ENCODE peak calls at places on chromosomes 16 and 17, in four cellular contexts. P is T-helper 1 cell; D is HuH-7.5; U is CD8-positive, alpha-beta memory T cell. V is an unnamed sample.

GRCh38 chr17:51948128-51948527 is 210.4 kb downstream of the CA10 start:
- DNase-seq in P (no peak), U (no peak), D (no peak), V (no peak)

GRCh38 chr17:15264542-15264941 is 584 bp downstream of the PMP22 start:
- DNase-seq in P (no peak), U (no peak), D (no peak), V (no peak)

GRCh38 chr16:30728904-30729672 is 19.1 kb upstream of the PHKG2 start:
- DNase-seq in P (no peak), D (no peak), U (no peak), V (no peak)

GRCh38 chr17:56899403-56899802 is 14.4 kb downstream of the TRIM25 start:
- DNase-seq in P (no peak), D (no peak), U (no peak), V (no peak)

GRCh38 chr17:65062168-65062915 is 5.8 kb upstream of the GNA13 start:
- DNase-seq in U (no peak), D (no peak), P (no peak), V (no peak)

GRCh38 chr16:87625241-87625797 is 23.0 kb downstream of the JPH3 start:
- DNase-seq in U (no peak), P (no peak), D (no peak), V (no peak)

GRCh38 chr17:27038676-27039075 is 255.2 kb upstream of the WSB1 start:
- DNase-seq in P (no peak), D (no peak), U (no peak), V (no peak)

GRCh38 chr17:43114101-43114691 is 11.0 kb downstream of the BRCA1 start:
- DNase-seq in D (no peak), P (no peak), U (no peak), V (no peak)

GRCh38 chr16:64864232-64864803 is 257.5 kb downstream of the CDH11 start:
- DNase-seq in D (no peak), P (no peak), U (no peak), V (no peak)

GRCh38 chr17:75288784-75289121 is 480 bp downstream of the SLC25A19 start:
- DNase-seq in D (peak), P (no peak), U (no peak), V (peak)

GRCh38 chr16:67804853-67805542 is 1.4 kb downstream of the RANBP10 start:
- DNase-seq in P (no peak), U (no peak), D (no peak), V (no peak)

GRCh38 chr16:68179855-68180254 is 56.1 kb downstream of the ESRP2 start:
- DNase-seq in P (no peak), U (no peak), D (no peak), V (no peak)

GRCh38 chr17:62703269-62703775 is 75.9 kb downstream of the MRC2 start:
- DNase-seq in D (no peak), U (no peak), P (no peak), V (no peak)

GRCh38 chr16:87496101-87496801 is 3.4 kb upstream of the ZCCHC14 start:
- DNase-seq in P (no peak), D (no peak), U (peak), V (peak)

GRCh38 chr17:72590882-72591499 is 470.2 kb downstream of the SOX9 start:
- DNase-seq in D (no peak), P (no peak), U (no peak), V (no peak)

GRCh38 chr17:74952431-74953128 is 16.9 kb downstream of the OTOP3 start:
- DNase-seq in P (no peak), U (no peak), D (no peak), V (no peak)

GRCh38 chr16:87062569-87063442 is 254.4 kb downstream of the C16orf95 start:
- DNase-seq in U (no peak), D (peak), P (peak), V (peak)

GRCh38 chr17:2192367-2193028 is 111.1 kb downstream of the SMG6 start:
- DNase-seq in D (no peak), U (peak), P (peak), V (peak)

GRCh38 chr17:4340914-4341615 is 25.4 kb downstream of the UBE2G1 start:
- DNase-seq in P (no peak), D (no peak), U (no peak), V (no peak)

GRCh38 chr17:43360376-43360738 is 38.4 kb upstream of the ARL4D start:
- DNase-seq in U (peak), P (peak), D (no peak), V (peak)

GRCh38 chr16:49283376-49284049 is 1.9 kb upstream of the CBLN1 start:
- DNase-seq in P (no peak), U (no peak), D (no peak), V (no peak)

GRCh38 chr17:51085150-51085805 is 35.4 kb downstream of the SPAG9 start:
- DNase-seq in U (no peak), D (no peak), P (no peak), V (no peak)

GRCh38 chr16:19210968-19211367 is 42.9 kb downstream of the SYT17 start:
- DNase-seq in D (no peak), U (no peak), P (no peak), V (no peak)

GRCh38 chr16:70396209-70396904 is 42.5 kb downstream of the ST3GAL2 start:
- DNase-seq in U (no peak), P (no peak), D (peak), V (no peak)

GRCh38 chr16:565420-566330 is 1.1 kb upstream of the NHLRC4 start:
- DNase-seq in U (no peak), D (no peak), P (no peak), V (no peak)

GRCh38 chr17:42276609-42277341 is 584 bp upstream of the STAT5B start:
- DNase-seq in D (peak), P (no peak), U (no peak), V (no peak)

GRCh38 chr17:1005361-1005946 is 8.5 kb downstream of the TIMM22 start:
- DNase-seq in D (no peak), P (no peak), U (no peak), V (no peak)

GRCh38 chr17:64787255-64787920 is 125.3 kb upstream of the SMURF2 start:
- DNase-seq in P (no peak), D (no peak), U (no peak), V (no peak)

GRCh38 chr16:58339452-58339938 is 44.7 kb upstream of the PRSS54 start:
- DNase-seq in P (no peak), D (peak), U (no peak), V (no peak)

GRCh38 chr16:5003211-5003610 is 30.5 kb downstream of the NAGPA start:
- DNase-seq in P (no peak), U (no peak), D (no peak), V (no peak)

GRCh38 chr17:48970224-48970623 is 1.8 kb upstream of the GIP start:
- DNase-seq in U (no peak), D (no peak), P (no peak), V (no peak)

V was measured in effector memory CD8-positive, alpha-beta T cell.